ENCODE peak calls at places on chromosome 4, in seven cellular contexts. Z is IMR-90, L is cardiac muscle cell, I is colonic mucosa, E is endodermal cell, V is Panc1, B is Peyer's patch. Y is an unnamed sample.

GRCh38 chr4:182825786-182826185 is 91.4 kb downstream of the DCTD start:
- DNase-seq in Z (no peak), L (no peak), I (no peak), E (no peak), V (no peak), B (no peak), Y (no peak)

GRCh38 chr4:2163311-2163821 is 78.6 kb downstream of the HAUS3 start:
- DNase-seq in Z (peak), L (peak), I (peak), E (no peak), V (no peak), B (no peak), Y (no peak)

GRCh38 chr4:150149381-150149780 is 71.1 kb downstream of the DCLK2 start:
- DNase-seq in Z (no peak), L (peak), I (no peak), E (no peak), V (no peak), B (no peak), Y (no peak)

GRCh38 chr4:18069806-18070205 is 48.3 kb upstream of the LCORL start:
- DNase-seq in Z (no peak), L (no peak), I (no peak), E (no peak), V (no peak), B (no peak), Y (no peak)

GRCh38 chr4:74583757-74584156 is 138.8 kb downstream of the AREG start:
- DNase-seq in Z (peak), L (peak), I (no peak), E (no peak), V (no peak), B (no peak), Y (no peak)

GRCh38 chr4:137359691-137360315 is 172.5 kb downstream of the PCDH18 start:
- DNase-seq in Z (peak), L (peak), I (no peak), E (no peak), V (no peak), B (no peak), Y (no peak)

GRCh38 chr4:152156448-152156847 is 379.4 kb downstream of the FBXW7 start:
- DNase-seq in Z (no peak), L (peak), I (no peak), E (no peak), V (no peak), B (no peak), Y (no peak)

GRCh38 chr4:123018391-123018755 is 96.0 kb upstream of the NUDT6 start:
- DNase-seq in Z (no peak), L (no peak), I (no peak), E (no peak), V (no peak), B (no peak), Y (no peak)

GRCh38 chr4:1109332-1109731 is 4.0 kb downstream of the RNF212 start:
- DNase-seq in Z (no peak), L (no peak), I (no peak), E (no peak), V (no peak), B (no peak), Y (no peak)

GRCh38 chr4:110005461-110006056 is 92.9 kb downstream of the EGF start:
- DNase-seq in Z (peak), L (peak), I (no peak), E (no peak), V (peak), B (no peak), Y (no peak)

GRCh38 chr4:113109106-113109740 is 59.8 kb downstream of the ANK2 start:
- DNase-seq in Z (no peak), L (no peak), I (no peak), E (no peak), V (no peak), B (no peak), Y (no peak)

GRCh38 chr4:176793060-176793605 is 411 bp upstream of the VEGFC start:
- DNase-seq in Z (no peak), L (no peak), I (no peak), E (no peak), V (no peak), B (no peak), Y (no peak)

GRCh38 chr4:139214039-139214534 is 37.1 kb upstream of the ELF2 start:
- DNase-seq in Z (no peak), L (no peak), I (no peak), E (peak), V (no peak), B (peak), Y (peak)

GRCh38 chr4:139282375-139283075 is 2.5 kb upstream of the MGARP start:
- DNase-seq in Z (peak), L (peak), I (no peak), E (no peak), V (no peak), B (no peak), Y (no peak)

GRCh38 chr4:8240211-8241041 is 29.1 kb upstream of the HTRA3 start:
- DNase-seq in Z (no peak), L (no peak), I (no peak), E (no peak), V (no peak), B (no peak), Y (no peak)

GRCh38 chr4:183333202-183333601 is 11.0 kb upstream of the CLDN24 start:
- DNase-seq in Z (no peak), L (no peak), I (no peak), E (no peak), V (no peak), B (no peak), Y (no peak)

GRCh38 chr4:13641084-13641483 is 13.6 kb upstream of the BOD1L1 start:
- DNase-seq in Z (no peak), L (no peak), I (no peak), E (no peak), V (no peak), B (no peak), Y (no peak)

GRCh38 chr4:74716436-74716765 is 77.9 kb downstream of the BTC start:
- DNase-seq in Z (no peak), L (no peak), I (no peak), E (no peak), V (no peak), B (no peak), Y (no peak)

GRCh38 chr4:78091534-78091933 is 34.4 kb downstream of the FRAS1 start:
- DNase-seq in Z (no peak), L (no peak), I (no peak), E (no peak), V (no peak), B (no peak), Y (no peak)

GRCh38 chr4:88659890-88660208 is 37.8 kb downstream of the NAP1L5 start:
- DNase-seq in Z (no peak), L (no peak), I (no peak), E (no peak), V (no peak), B (no peak), Y (no peak)

GRCh38 chr4:152937535-152938236 is 1.6 kb downstream of the FHDC1 start:
- DNase-seq in Z (peak), L (peak), I (peak), E (peak), V (no peak), B (no peak), Y (no peak)

GRCh38 chr4:6109842-6110560 is 90.3 kb downstream of the JAKMIP1 start:
- DNase-seq in Z (no peak), L (no peak), I (no peak), E (peak), V (no peak), B (no peak), Y (peak)

GRCh38 chr4:40984051-40984450 is 230.3 kb downstream of the APBB2 start:
- DNase-seq in Z (peak), L (no peak), I (no peak), E (no peak), V (no peak), B (no peak), Y (no peak)

GRCh38 chr4:128558896-128559669 is 250.4 kb upstream of the JADE1 start:
- DNase-seq in Z (peak), L (peak), I (no peak), E (no peak), V (no peak), B (no peak), Y (no peak)

GRCh38 chr4:85005865-85006377 is 39.4 kb upstream of the WDFY3 start:
- DNase-seq in Z (peak), L (peak), I (no peak), E (no peak), V (no peak), B (no peak), Y (no peak)

GRCh38 chr4:14871676-14872430 is 130.4 kb upstream of the CPEB2 start:
- DNase-seq in Z (no peak), L (no peak), I (no peak), E (peak), V (no peak), B (no peak), Y (peak)

GRCh38 chr4:169314906-169315305 is 44.1 kb upstream of the SH3RF1 start:
- DNase-seq in Z (peak), L (peak), I (peak), E (no peak), V (no peak), B (peak), Y (no peak)

GRCh38 chr4:140924761-140925392 is 168.7 kb upstream of the TBC1D9 start:
- DNase-seq in Z (no peak), L (no peak), I (no peak), E (no peak), V (no peak), B (no peak), Y (no peak)

GRCh38 chr4:122142687-122143086 is 9.4 kb upstream of the BLTP1 start:
- DNase-seq in Z (no peak), L (no peak), I (no peak), E (no peak), V (no peak), B (no peak), Y (no peak)

GRCh38 chr4:112167790-112168189 is 22.5 kb downstream of the FAM241A start:
- DNase-seq in Z (peak), L (no peak), I (no peak), E (no peak), V (no peak), B (no peak), Y (no peak)

GRCh38 chr4:124631760-124632159 is 80.8 kb downstream of the ANKRD50 start:
- DNase-seq in Z (peak), L (peak), I (peak), E (no peak), V (peak), B (no peak), Y (no peak)

GRCh38 chr4:156971623-156972369 is at the start of gene PDGFC:
- DNase-seq in Z (peak), L (peak), I (peak), E (peak), V (no peak), B (no peak), Y (peak)

GRCh38 chr4:103947617-103948016 is 227.8 kb upstream of the TACR3 start:
- DNase-seq in Z (no peak), L (no peak), I (no peak), E (no peak), V (no peak), B (no peak), Y (no peak)

DNA sequence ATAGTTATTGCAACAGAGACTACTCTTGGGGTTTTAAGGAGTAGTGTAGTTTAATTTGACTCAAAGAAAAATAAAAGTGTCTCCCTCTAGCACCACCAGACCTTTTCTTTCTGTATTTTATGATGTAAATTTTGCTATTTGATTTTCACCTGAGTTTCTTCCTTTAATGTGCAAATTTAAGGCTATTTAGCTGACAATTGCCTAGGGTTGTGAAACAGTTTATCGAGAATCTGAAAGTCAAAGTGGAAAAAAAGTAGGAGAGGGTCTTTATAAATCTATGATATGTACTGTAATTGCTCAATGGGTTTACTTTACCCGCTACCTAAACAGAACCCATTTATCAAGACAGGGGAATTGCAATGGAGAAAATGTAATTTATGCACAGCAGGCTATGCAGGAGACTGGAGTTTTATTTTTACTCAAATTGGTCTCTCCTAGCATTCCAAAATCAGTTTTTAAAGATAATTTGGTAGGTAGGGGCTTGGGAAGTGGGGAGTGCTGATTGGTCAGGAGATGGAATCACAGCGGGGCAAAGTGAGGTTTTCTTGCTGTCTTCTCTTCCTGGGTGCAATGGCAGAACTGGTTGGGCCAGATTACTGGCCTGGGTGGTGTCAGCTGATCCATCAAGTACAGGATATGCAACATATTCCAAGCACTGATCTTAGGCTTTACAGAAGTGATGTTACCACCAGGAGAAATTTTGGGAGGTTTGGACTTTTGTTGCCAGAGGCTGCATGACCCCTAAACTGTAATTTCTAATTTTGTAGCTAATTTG is 228.6 kb upstream of the TACR3 start:
- DNase-seq in Z (no peak), L (no peak), I (no peak), E (peak), V (no peak), B (no peak), Y (no peak)
- H3K4me3 ChIP-seq in Z (no peak), L (no peak), I (no peak), E (no peak), V (no peak), B (no peak), Y (no peak)

DNA sequence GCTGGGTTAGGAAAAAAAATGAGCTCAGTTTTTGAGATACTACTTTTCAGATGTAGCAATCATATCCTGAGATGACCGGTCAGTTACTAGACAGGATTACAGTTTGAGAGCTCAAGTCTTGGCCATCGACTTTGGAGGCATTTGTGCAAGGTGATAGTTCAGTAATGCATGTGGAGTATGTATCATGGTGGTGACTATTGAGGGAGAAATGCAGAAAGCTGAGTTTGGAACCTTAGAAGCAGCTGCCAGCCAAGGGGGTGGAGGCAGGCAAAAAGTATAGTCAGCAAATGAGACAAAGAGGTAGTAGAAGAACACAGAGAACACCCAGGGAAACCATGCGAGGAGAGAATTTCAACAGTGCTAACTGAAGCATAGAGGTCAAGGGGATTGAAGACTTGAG is 48.7 kb upstream of the SLC4A4 start:
- DNase-seq in Z (peak), L (no peak), I (no peak), E (no peak), V (no peak), B (no peak), Y (no peak)
- H3K27ac ChIP-seq in Z (peak), L (no peak), I (no peak), E (no peak), V (no peak), B (no peak), Y (no peak)

DNA sequence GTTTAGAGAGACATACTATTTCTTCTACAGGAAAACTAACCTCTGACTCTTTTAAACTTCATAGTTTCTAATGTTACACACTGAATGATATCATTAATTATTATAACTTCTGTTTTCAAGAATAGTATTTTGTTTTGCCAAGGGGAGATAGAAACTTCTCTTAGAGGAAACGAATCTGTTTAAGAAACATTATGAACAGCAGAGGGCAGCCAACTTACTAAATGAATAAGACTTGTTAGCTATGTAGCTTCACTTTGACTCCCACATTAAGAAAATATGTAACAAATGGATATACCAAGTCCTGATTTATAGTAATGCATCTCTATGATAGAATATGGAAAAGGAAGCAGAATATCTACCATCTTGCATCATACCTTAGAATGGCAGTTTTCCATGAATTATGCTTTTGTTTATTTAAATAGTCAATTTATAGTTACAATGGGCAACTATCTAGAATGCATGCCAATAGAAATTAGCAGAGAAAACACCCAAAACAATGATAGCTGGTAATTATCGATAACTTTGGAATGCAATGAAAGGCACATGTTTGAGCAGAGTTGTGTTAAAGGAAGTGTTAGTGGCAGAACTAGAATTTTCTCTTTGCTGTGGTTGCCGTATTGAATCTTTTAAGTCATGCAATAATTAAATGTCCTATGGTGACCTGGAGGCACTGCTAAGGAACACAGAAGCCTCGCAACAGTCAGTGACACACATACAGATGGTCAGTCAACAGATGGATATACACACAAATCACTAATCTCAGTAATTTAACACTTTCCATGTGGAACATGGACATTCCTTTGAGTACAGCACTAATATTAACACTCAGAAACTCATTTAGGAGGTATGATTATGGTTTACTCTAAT is 105.7 kb upstream of the PDLIM3 start:
- DNase-seq in Z (peak), L (peak), I (no peak), E (no peak), V (peak), B (no peak), Y (peak)
- TF ChIP-seq CTCF in Z (peak), L (peak), I (no peak), E (peak), V (peak), B (no peak), Y (no peak)

GRCh38 chr4:108156391-108156790 is 12.3 kb downstream of the LEF1 start:
- DNase-seq in Z (no peak), L (no peak), I (no peak), E (no peak), V (no peak), B (no peak), Y (no peak)

GRCh38 chr4:108155373-108155772 is 13.4 kb downstream of the LEF1 start:
- DNase-seq in Z (peak), L (no peak), I (no peak), E (peak), V (no peak), B (no peak), Y (no peak)

GRCh38 chr4:108149588-108150380 is 18.9 kb downstream of the LEF1 start:
- DNase-seq in Z (no peak), L (no peak), I (no peak), E (no peak), V (no peak), B (no peak), Y (no peak)

GRCh38 chr4:108148316-108148715 is 20.4 kb downstream of the LEF1 start:
- DNase-seq in Z (no peak), L (no peak), I (no peak), E (no peak), V (no peak), B (no peak), Y (no peak)

GRCh38 chr4:108152980-108153379 is 15.8 kb downstream of the LEF1 start:
- DNase-seq in Z (no peak), L (no peak), I (no peak), E (no peak), V (no peak), B (no peak), Y (no peak)
- H3K4me3 ChIP-seq in Z (no peak), L (no peak), I (no peak), E (no peak), V (no peak), B (no peak), Y (no peak)

DNA sequence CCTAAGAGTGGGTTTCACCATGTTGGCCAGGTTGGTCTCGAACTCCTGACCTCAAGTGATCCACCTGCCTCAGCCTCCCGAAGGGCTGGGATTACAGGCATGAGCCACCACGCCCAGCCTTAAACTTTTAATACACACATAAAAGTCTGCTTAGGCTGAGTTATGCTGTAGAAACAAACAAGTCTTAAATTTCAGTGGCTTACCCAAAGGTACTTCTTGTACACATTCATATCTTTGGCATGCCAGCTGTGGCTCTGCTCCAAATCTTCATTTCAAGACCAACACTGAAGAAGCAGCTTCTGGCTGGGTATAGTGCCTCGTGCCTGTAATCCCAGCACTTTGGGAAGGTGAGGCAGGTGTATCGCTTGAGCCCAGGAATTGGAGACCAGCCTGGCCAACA is 80.3 kb downstream of the PPEF2 start:
- DNase-seq in Z (peak), L (peak), I (no peak), E (no peak), V (no peak), B (no peak), Y (no peak)
- H3K27ac ChIP-seq in Z (no peak), L (no peak), I (no peak), E (no peak), V (no peak), B (no peak), Y (no peak)